ENCODE peak calls at places on chromosomes 16 and 17, in six cellular contexts. V is Peyer's patch, W is OCI-LY7, S is WTC11, B is glutamatergic neuron, A is tibial artery. C is an unnamed sample.

GRCh38 chr17:53996896-53997295 is 174.2 kb downstream of the KIF2B start:
- DNase-seq in V (no peak), W (no peak), S (no peak), B (no peak), A (no peak), C (no peak)

GRCh38 chr16:2003827-2004641 is 5.6 kb downstream of the ZNF598 start:
- DNase-seq in V (peak), W (peak), S (peak), B (peak), A (peak), C (peak)

GRCh38 chr17:39699818-39700147 is at the start of gene ERBB2:
- DNase-seq in V (peak), W (no peak), S (peak), B (no peak), A (peak), C (peak)

GRCh38 chr17:61394630-61395408 is 4.8 kb upstream of the TBX2 start:
- DNase-seq in V (no peak), W (no peak), S (no peak), B (peak), A (peak), C (no peak)

GRCh38 chr16:64910351-64910750 is 211.5 kb downstream of the CDH11 start:
- DNase-seq in V (no peak), W (no peak), S (peak), B (peak), A (no peak), C (no peak)

GRCh38 chr17:61425682-61426481 is 26.2 kb downstream of the TBX2 start:
- DNase-seq in V (no peak), W (no peak), S (peak), B (no peak), A (no peak), C (no peak)

GRCh38 chr16:30567991-30568638 is 3.4 kb downstream of the ZNF688 start:
- DNase-seq in V (no peak), W (peak), S (no peak), B (no peak), A (no peak), C (no peak)

GRCh38 chr16:79159650-79160049 is 440.9 kb downstream of the MAF start:
- DNase-seq in V (no peak), W (no peak), S (no peak), B (no peak), A (no peak), C (no peak)

GRCh38 chr16:10754941-10755340 is 11.3 kb downstream of the NUBP1 start:
- DNase-seq in V (no peak), W (no peak), S (no peak), B (no peak), A (no peak), C (no peak)

GRCh38 chr17:59678946-59679345 is 28.3 kb downstream of the PTRH2 start:
- DNase-seq in V (no peak), W (no peak), S (no peak), B (no peak), A (no peak), C (no peak)

GRCh38 chr17:81484195-81484979 is 28.2 kb downstream of the ACTG1 start:
- DNase-seq in V (peak), W (peak), S (peak), B (peak), A (peak), C (peak)

GRCh38 chr17:57264776-57265175 is 8.5 kb downstream of the MSI2 start:
- DNase-seq in V (no peak), W (no peak), S (no peak), B (no peak), A (no peak), C (no peak)

GRCh38 chr17:39926588-39927100 is 757 bp downstream of the ORMDL3 start:
- DNase-seq in V (peak), W (peak), S (peak), B (no peak), A (peak), C (no peak)

GRCh38 chr17:38451030-38451839 is 23.0 kb downstream of the ARHGAP23 start:
- DNase-seq in V (no peak), W (no peak), S (peak), B (no peak), A (no peak), C (no peak)

GRCh38 chr17:40509626-40510327 is 8.4 kb upstream of the TNS4 start:
- DNase-seq in V (no peak), W (no peak), S (no peak), B (no peak), A (no peak), C (no peak)

GRCh38 chr16:558298-559020 is 1.7 kb upstream of the PRR35 start:
- DNase-seq in V (no peak), W (no peak), S (no peak), B (no peak), A (no peak), C (no peak)

GRCh38 chr16:27243725-27244362 is 24.7 kb downstream of the NSMCE1 start:
- DNase-seq in V (no peak), W (no peak), S (no peak), B (no peak), A (peak), C (no peak)

GRCh38 chr16:78543066-78543465 is 443.6 kb downstream of the WWOX start:
- DNase-seq in V (no peak), W (no peak), S (no peak), B (peak), A (no peak), C (no peak)

GRCh38 chr17:49497147-49498036 is 2.3 kb downstream of the NGFR start:
- DNase-seq in V (no peak), W (no peak), S (peak), B (peak), A (peak), C (peak)

GRCh38 chr17:70636517-70637133 is 467.3 kb downstream of the KCNJ2 start:
- DNase-seq in V (no peak), W (peak), S (no peak), B (no peak), A (no peak), C (peak)

GRCh38 chr16:46629331-46629843 is 8.2 kb upstream of the SHCBP1 start:
- DNase-seq in V (no peak), W (no peak), S (no peak), B (no peak), A (no peak), C (no peak)

GRCh38 chr17:28643979-28644781 is 778 bp downstream of the BLTP2 start:
- DNase-seq in V (no peak), W (peak), S (peak), B (peak), A (no peak), C (peak)

GRCh38 chr17:57989011-57989345 is 924 bp upstream of the VEZF1 start:
- DNase-seq in V (no peak), W (no peak), S (no peak), B (no peak), A (peak), C (no peak)

GRCh38 chr17:75003070-75003956 is 9.2 kb upstream of the MRPL58 start:
- DNase-seq in V (no peak), W (no peak), S (peak), B (no peak), A (no peak), C (no peak)

GRCh38 chr17:46894476-46895151 is 28.3 kb upstream of the GOSR2 start:
- DNase-seq in V (no peak), W (no peak), S (peak), B (no peak), A (no peak), C (no peak)

GRCh38 chr16:13453325-13453724 is 466.6 kb upstream of the ERCC4 start:
- DNase-seq in V (no peak), W (no peak), S (no peak), B (no peak), A (no peak), C (no peak)

GRCh38 chr16:64738321-64738960 is 383.4 kb downstream of the CDH11 start:
- DNase-seq in V (no peak), W (no peak), S (no peak), B (no peak), A (no peak), C (no peak)

GRCh38 chr16:85735946-85736345 is 14.9 kb downstream of the C16orf74 start:
- DNase-seq in V (no peak), W (no peak), S (no peak), B (no peak), A (no peak), C (no peak)

GRCh38 chr16:77758046-77758445 is 30.3 kb upstream of the VAT1L start:
- DNase-seq in V (no peak), W (no peak), S (no peak), B (no peak), A (no peak), C (no peak)

GRCh38 chr17:48150602-48151001 is 43.0 kb downstream of the SNX11 start:
- DNase-seq in V (no peak), W (no peak), S (no peak), B (no peak), A (no peak), C (no peak)

GRCh38 chr16:49924078-49924477 is 68.2 kb upstream of the ZNF423 start:
- DNase-seq in V (no peak), W (peak), S (no peak), B (no peak), A (peak), C (no peak)

GRCh38 chr16:55351936-55352335 is 27.9 kb downstream of the IRX6 start:
- DNase-seq in V (no peak), W (no peak), S (no peak), B (no peak), A (no peak), C (no peak)

GRCh38 chr17:35684046-35684802 is 47.2 kb upstream of the RASL10B start:
- DNase-seq in V (no peak), W (no peak), S (no peak), B (no peak), A (no peak), C (no peak)

GRCh38 chr16:55597928-55598327 is 31.4 kb downstream of the CAPNS2 start:
- DNase-seq in V (no peak), W (no peak), S (no peak), B (no peak), A (no peak), C (no peak)

GRCh38 chr16:4323845-4324478 is 8.1 kb downstream of the GLIS2 start:
- DNase-seq in V (peak), W (no peak), S (peak), B (peak), A (peak), C (peak)

GRCh38 chr16:19994771-19995170 is 78.9 kb downstream of the GPR139 start:
- DNase-seq in V (no peak), W (no peak), S (no peak), B (no peak), A (no peak), C (no peak)

GRCh38 chr16:27723711-27724490 is 174.0 kb downstream of the KATNIP start:
- DNase-seq in V (no peak), W (no peak), S (no peak), B (no peak), A (no peak), C (no peak)

GRCh38 chr16:6602401-6602800 is 730.2 kb upstream of the RBFOX1 start:
- DNase-seq in V (no peak), W (no peak), S (no peak), B (no peak), A (no peak), C (no peak)

GRCh38 chr17:14575349-14575966 is 274.6 kb downstream of the HS3ST3B1 start:
- DNase-seq in V (no peak), W (no peak), S (no peak), B (no peak), A (no peak), C (no peak)

GRCh38 chr16:75087040-75087979 is 29.3 kb downstream of the LDHD start:
- DNase-seq in V (no peak), W (no peak), S (no peak), B (no peak), A (no peak), C (no peak)
- TF ChIP-seq CTCF in V (no peak), W (no peak), S (no peak), B (no peak), A (no peak), C (no peak)

GRCh38 chr17:11742891-11743290 is 144.6 kb downstream of the DNAH9 start:
- DNase-seq in V (no peak), W (no peak), S (no peak), B (no peak), A (no peak), C (no peak)
- TF ChIP-seq CTCF in V (no peak), W (no peak), S (no peak), B (no peak), A (no peak), C (no peak)

DNA sequence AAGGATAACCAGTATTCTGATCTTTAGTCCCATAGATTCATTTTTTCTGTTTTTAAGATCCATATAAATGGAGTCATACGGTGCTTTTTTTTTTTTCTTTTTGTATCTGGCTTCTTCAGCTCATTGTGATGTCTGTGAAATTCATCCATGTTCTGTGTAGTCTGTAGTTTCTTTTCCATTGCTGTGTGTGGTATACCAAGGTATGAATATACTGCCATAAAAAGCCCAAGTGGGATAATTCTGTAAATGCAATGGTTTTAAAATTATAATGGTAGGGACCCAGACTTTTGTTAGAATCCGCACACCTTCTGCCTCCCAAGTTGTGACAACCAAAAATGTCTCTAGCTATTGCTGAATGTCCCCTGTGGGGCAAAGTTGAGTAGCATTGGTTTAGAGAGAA is 7.6 kb downstream of the NUP93 start:
- DNase-seq in V (no peak), W (no peak), S (no peak), B (no peak), A (no peak), C (no peak)
- TF ChIP-seq CTCF in V (no peak), W (peak), S (no peak), B (no peak), A (no peak), C (no peak)

GRCh38 chr16:87637357-87637756 is 35.0 kb downstream of the JPH3 start:
- DNase-seq in V (no peak), W (no peak), S (no peak), B (no peak), A (no peak), C (no peak)

GRCh38 chr16:87635541-87636049 is 33.3 kb downstream of the JPH3 start:
- DNase-seq in V (peak), W (peak), S (peak), B (peak), A (no peak), C (peak)

GRCh38 chr16:87638736-87639135 is 36.4 kb downstream of the JPH3 start:
- DNase-seq in V (no peak), W (no peak), S (no peak), B (no peak), A (no peak), C (no peak)

GRCh38 chr16:87636050-87636684 is 33.9 kb downstream of the JPH3 start:
- DNase-seq in V (peak), W (peak), S (peak), B (peak), A (peak), C (peak)

DNA sequence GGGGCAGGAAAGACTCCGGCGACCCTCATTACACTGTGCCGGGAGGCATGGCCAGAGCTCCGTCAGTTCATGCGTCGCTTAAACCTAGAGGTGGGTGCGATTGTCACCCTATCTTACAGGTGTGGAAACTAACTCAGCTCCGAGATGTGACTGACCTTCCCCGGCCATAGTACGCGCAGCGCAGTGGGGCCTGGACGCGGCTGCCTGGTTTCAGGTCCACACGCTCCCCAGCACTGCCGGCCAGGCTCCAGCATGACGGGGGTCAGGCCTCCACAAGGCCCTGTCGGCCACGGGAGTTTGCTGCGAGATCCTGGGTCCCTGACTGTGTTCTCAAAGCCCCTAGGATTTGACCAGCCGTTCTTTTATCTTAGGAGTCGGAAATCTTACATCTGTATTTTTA is 34.4 kb downstream of the JPH3 start:
- DNase-seq in V (no peak), W (no peak), S (no peak), B (no peak), A (no peak), C (no peak)
- TF ChIP-seq CTCF in V (no peak), W (no peak), S (no peak), B (peak), A (peak), C (no peak)

C was measured in neural crest cell.